ENCODE peak calls at places on chromosomes 3 and 15, in nine cellular contexts. A, J, T, P, F, S, U, C and X are unnamed samples.

GRCh38 chr3:183264249-183264648 is 11.2 kb downstream of the B3GNT5 start:
- DNase-seq in A (no peak), J (no peak), T (no peak), P (no peak), F (no peak), S (no peak), U (no peak), C (no peak), X (no peak)

GRCh38 chr3:177300039-177300833 is 103.0 kb upstream of the TBL1XR1 start:
- DNase-seq in A (peak), J (no peak), T (peak), P (no peak), F (peak), S (no peak), U (peak), C (no peak), X (peak)

GRCh38 chr15:61367953-61368352 is 138.9 kb upstream of the RORA start:
- DNase-seq in A (no peak), J (no peak), T (no peak), P (no peak), F (no peak), S (no peak), U (no peak), C (no peak), X (no peak)

GRCh38 chr15:39597751-39598185 is 16.9 kb downstream of the THBS1 start:
- DNase-seq in A (no peak), J (no peak), T (no peak), P (no peak), F (no peak), S (no peak), U (peak), C (no peak), X (peak)

GRCh38 chr3:21645121-21645897 is 105.7 kb downstream of the ZNF385D start:
- DNase-seq in A (peak), J (no peak), T (no peak), P (no peak), F (peak), S (peak), U (peak), C (no peak), X (peak)

GRCh38 chr3:193559100-193559499 is 4.4 kb upstream of the ATP13A4 start:
- DNase-seq in A (no peak), J (no peak), T (no peak), P (no peak), F (no peak), S (no peak), U (no peak), C (no peak), X (no peak)

GRCh38 chr3:39319249-39319648 is 10.3 kb upstream of the CCR8 start:
- DNase-seq in A (no peak), J (no peak), T (no peak), P (no peak), F (no peak), S (no peak), U (no peak), C (no peak), X (no peak)

GRCh38 chr3:52469001-52469400 is 13.6 kb downstream of the NISCH start:
- DNase-seq in A (no peak), J (peak), T (no peak), P (no peak), F (no peak), S (no peak), U (no peak), C (no peak), X (no peak)

GRCh38 chr3:48548165-48548564 is 8.4 kb downstream of the PFKFB4 start:
- DNase-seq in A (no peak), J (no peak), T (no peak), P (no peak), F (no peak), S (no peak), U (no peak), C (no peak), X (no peak)

GRCh38 chr3:59443618-59444292 is 393.9 kb upstream of the CFAP20DC start:
- DNase-seq in A (no peak), J (no peak), T (no peak), P (no peak), F (no peak), S (no peak), U (no peak), C (no peak), X (no peak)

GRCh38 chr3:178522200-178523052 is 13.8 kb upstream of the KCNMB2 start:
- DNase-seq in A (no peak), J (no peak), T (no peak), P (no peak), F (no peak), S (no peak), U (no peak), C (no peak), X (no peak)

GRCh38 chr15:99978426-99978825 is 245.2 kb upstream of the LYSMD4 start:
- DNase-seq in A (no peak), J (no peak), T (no peak), P (no peak), F (no peak), S (no peak), U (no peak), C (no peak), X (no peak)

GRCh38 chr15:80072285-80072684 is 12.8 kb downstream of the ZFAND6 start:
- DNase-seq in A (peak), J (peak), T (peak), P (no peak), F (no peak), S (no peak), U (peak), C (peak), X (peak)

GRCh38 chr3:197736491-197737318 is at the start of gene RUBCN:
- DNase-seq in A (peak), J (peak), T (peak), P (peak), F (peak), S (peak), U (peak), C (peak), X (peak)

GRCh38 chr3:132660056-132660744 is at the start of gene UBA5:
- DNase-seq in A (peak), J (peak), T (peak), P (peak), F (peak), S (no peak), U (peak), C (peak), X (peak)

GRCh38 chr3:20326537-20326936 is 140.5 kb upstream of the SGO1 start:
- DNase-seq in A (no peak), J (no peak), T (no peak), P (no peak), F (no peak), S (no peak), U (no peak), C (no peak), X (peak)

GRCh38 chr3:184773341-184774186 is 38.4 kb upstream of the VPS8 start:
- DNase-seq in A (peak), J (no peak), T (no peak), P (no peak), F (no peak), S (no peak), U (no peak), C (no peak), X (no peak)

GRCh38 chr3:78967061-78967460 is 800.7 kb downstream of the ROBO1 start:
- DNase-seq in A (no peak), J (no peak), T (no peak), P (no peak), F (no peak), S (no peak), U (no peak), C (no peak), X (no peak)

DNA sequence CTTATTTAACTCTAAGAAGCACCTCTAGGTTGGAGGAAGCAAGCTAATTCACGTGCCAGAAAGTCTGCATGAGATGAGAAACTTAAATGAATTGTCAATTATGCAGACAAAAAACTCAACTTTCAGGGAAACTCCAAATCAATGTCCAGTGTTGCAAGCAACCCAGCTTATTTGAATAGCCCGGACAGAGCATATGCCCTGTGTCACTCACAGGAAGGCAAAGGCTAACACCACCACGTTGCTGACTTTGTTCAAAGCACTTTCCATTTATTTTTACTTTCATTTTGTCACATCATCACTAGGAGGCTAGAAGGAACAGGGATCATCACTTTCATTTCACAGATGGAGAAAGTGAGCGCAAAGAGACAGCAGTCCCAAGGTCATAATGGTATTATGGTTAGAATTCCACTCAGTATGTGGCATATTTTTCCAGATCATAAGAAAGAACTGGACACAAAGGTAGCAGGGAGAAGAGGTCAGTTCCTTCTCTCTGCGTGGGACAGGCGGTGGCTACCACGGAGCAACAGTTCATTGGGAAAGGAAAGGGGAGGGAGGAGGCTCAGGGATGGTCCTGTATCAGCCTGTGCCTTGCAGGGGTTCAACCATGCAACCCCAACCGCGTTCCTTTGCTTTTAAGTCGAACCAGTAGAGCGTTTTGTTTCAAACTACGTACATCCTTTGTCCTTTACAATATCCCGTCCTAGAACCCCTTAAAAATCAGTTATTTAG is 1.2 kb downstream of the HEG1 start:
- DNase-seq in A (peak), J (no peak), T (peak), P (no peak), F (no peak), S (no peak), U (peak), C (peak), X (peak)
- TF ChIP-seq CTCF in A (peak), J (no peak), T (no peak), P (peak), F (no peak), S (no peak), U (no peak), C (no peak), X (peak)

GRCh38 chr3:129572603-129573002 is 29.6 kb downstream of the H1-8 start:
- DNase-seq in A (no peak), J (no peak), T (no peak), P (no peak), F (no peak), S (no peak), U (no peak), C (no peak), X (no peak)
- TF ChIP-seq CTCF in A (no peak), J (no peak), T (no peak), P (no peak), F (no peak), S (no peak), U (no peak), C (no peak), X (no peak)

GRCh38 chr15:47959617-47960398 is 161.0 kb upstream of the SLC24A5 start:
- DNase-seq in A (no peak), J (no peak), T (no peak), P (no peak), F (no peak), S (no peak), U (no peak), C (no peak), X (no peak)

GRCh38 chr15:47961401-47962090 is 159.2 kb upstream of the SLC24A5 start:
- DNase-seq in A (no peak), J (no peak), T (no peak), P (no peak), F (no peak), S (no peak), U (no peak), C (peak), X (no peak)

GRCh38 chr15:47965297-47965696 is 155.5 kb upstream of the SLC24A5 start:
- DNase-seq in A (no peak), J (no peak), T (no peak), P (no peak), F (no peak), S (no peak), U (no peak), C (no peak), X (no peak)

GRCh38 chr15:47964229-47964628 is 156.6 kb upstream of the SLC24A5 start:
- DNase-seq in A (no peak), J (no peak), T (no peak), P (no peak), F (no peak), S (no peak), U (no peak), C (no peak), X (no peak)

GRCh38 chr15:47963265-47963664 is 157.5 kb upstream of the SLC24A5 start:
- DNase-seq in A (no peak), J (no peak), T (no peak), P (no peak), F (no peak), S (no peak), U (no peak), C (no peak), X (no peak)
- TF ChIP-seq CTCF in A (no peak), J (no peak), T (no peak), P (no peak), F (no peak), S (no peak), U (no peak), C (no peak), X (no peak)

GRCh38 chr15:73850228-73850627 is 23.1 kb upstream of the TBC1D21 start:
- DNase-seq in A (no peak), J (no peak), T (no peak), P (no peak), F (no peak), S (no peak), U (no peak), C (no peak), X (no peak)
- TF ChIP-seq CTCF in A (no peak), J (no peak), T (no peak), P (no peak), F (no peak), S (no peak), U (no peak), C (no peak), X (no peak)

GRCh38 chr3:111714305-111714704 is 119.2 kb upstream of the ZBED2 start:
- DNase-seq in A (peak), J (no peak), T (no peak), P (peak), F (no peak), S (no peak), U (no peak), C (no peak), X (peak)
- TF ChIP-seq CTCF in A (no peak), J (no peak), T (no peak), P (no peak), F (no peak), S (no peak), U (no peak), C (no peak), X (no peak)

DNA sequence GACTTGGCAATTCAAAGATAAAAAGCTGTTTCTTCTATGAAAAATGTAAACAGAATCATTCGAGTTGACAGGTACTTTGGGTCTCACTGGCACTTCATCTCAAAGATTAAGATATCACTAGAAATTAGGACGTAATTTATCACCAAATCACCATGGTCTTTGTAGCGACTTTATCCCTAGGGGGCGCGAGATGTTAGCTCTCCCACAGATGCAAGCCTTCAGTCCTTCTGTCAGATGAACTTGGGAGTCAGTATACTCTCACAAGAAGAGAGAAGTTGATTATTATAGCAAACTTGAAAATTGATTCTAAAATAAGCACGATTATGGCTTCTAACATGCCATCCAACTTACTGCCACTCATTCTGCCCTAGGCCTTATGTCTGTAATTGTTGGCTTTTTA is 150.3 kb downstream of the ALCAM start:
- DNase-seq in A (no peak), J (no peak), T (no peak), P (no peak), F (no peak), S (no peak), U (no peak), C (no peak), X (no peak)
- TF ChIP-seq CTCF in A (no peak), J (no peak), T (no peak), P (no peak), F (no peak), S (no peak), U (no peak), C (no peak), X (peak)

DNA sequence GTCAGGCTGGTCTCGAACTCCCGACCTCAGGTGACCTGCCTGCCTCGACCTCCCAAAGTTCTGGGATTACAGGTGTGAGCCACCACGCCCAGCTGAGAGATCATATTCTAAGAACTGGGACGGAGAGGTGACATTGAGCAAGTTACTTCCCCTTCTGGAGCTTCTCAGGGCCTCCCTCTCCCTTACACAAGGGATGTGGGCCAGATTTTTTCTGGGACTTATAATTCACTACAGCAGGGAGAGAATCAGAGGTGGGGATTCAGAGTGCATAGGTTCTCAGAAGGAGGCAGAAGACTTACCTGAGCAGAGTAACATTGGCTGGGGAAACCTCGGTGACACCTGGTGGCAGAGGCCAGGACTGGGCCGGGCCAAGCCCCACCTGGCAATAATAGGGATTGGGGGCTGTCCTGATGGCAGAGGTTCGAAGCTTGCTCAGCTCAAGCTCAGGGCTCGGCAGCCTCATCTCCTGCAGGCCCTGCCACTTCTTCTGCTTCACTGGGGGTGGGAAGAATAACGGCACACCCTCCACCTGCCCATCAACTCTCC is 6.8 kb downstream of the LTK start:
- DNase-seq in A (no peak), J (peak), T (no peak), P (no peak), F (no peak), S (no peak), U (no peak), C (peak), X (no peak)
- TF ChIP-seq CTCF in A (no peak), J (peak), T (peak), P (no peak), F (peak), S (no peak), U (no peak), C (peak), X (no peak)

GRCh38 chr3:131658115-131658514 is 155.3 kb upstream of the MRPL3 start:
- DNase-seq in A (peak), J (no peak), T (no peak), P (no peak), F (no peak), S (no peak), U (no peak), C (no peak), X (no peak)
- TF ChIP-seq CTCF in A (peak), J (no peak), T (no peak), P (no peak), F (no peak), S (no peak), U (no peak), C (peak), X (no peak)